ENCODE peak calls at places on chromosomes 6 and 20, in six cellular contexts. One of them, this sample, is unnamed.

GRCh38 chr20:2671977-2672376 is 8.0 kb upstream of the IDH3B start:
- DNase-seq in SK-N-SH: no peak
- DNase-seq in H1: no peak
- DNase-seq in GM12878: no peak
- DNase-seq in K562: no peak
- DNase-seq in HL-60: peak
- DNase-seq in this sample: no peak

GRCh38 chr20:404088-404487 is 4.0 kb upstream of the RBCK1 start:
- DNase-seq in SK-N-SH: no peak
- DNase-seq in H1: no peak
- DNase-seq in GM12878: no peak
- DNase-seq in K562: no peak
- DNase-seq in HL-60: no peak
- DNase-seq in this sample: no peak

GRCh38 chr20:16205505-16205904 is 367.7 kb downstream of the KIF16B start:
- DNase-seq in SK-N-SH: no peak
- DNase-seq in H1: no peak
- DNase-seq in GM12878: no peak
- DNase-seq in K562: no peak
- DNase-seq in HL-60: no peak
- DNase-seq in this sample: no peak

GRCh38 chr6:29685718-29686326 is 4.9 kb upstream of the ZFP57 start:
- DNase-seq in SK-N-SH: no peak
- DNase-seq in H1: no peak
- DNase-seq in GM12878: no peak
- DNase-seq in K562: no peak
- DNase-seq in HL-60: no peak
- DNase-seq in this sample: no peak

GRCh38 chr6:168968228-168968627 is 285.4 kb downstream of the THBS2 start:
- DNase-seq in SK-N-SH: no peak
- DNase-seq in H1: no peak
- DNase-seq in GM12878: no peak
- DNase-seq in K562: no peak
- DNase-seq in HL-60: peak
- DNase-seq in this sample: peak

GRCh38 chr6:111761783-111762312 is 111.4 kb downstream of the FYN start:
- DNase-seq in SK-N-SH: no peak
- DNase-seq in H1: no peak
- DNase-seq in GM12878: no peak
- DNase-seq in K562: no peak
- DNase-seq in HL-60: peak
- DNase-seq in this sample: no peak

GRCh38 chr6:138231399-138231886 is 13.2 kb upstream of the PBOV1 start:
- DNase-seq in SK-N-SH: no peak
- DNase-seq in H1: no peak
- DNase-seq in GM12878: no peak
- DNase-seq in K562: no peak
- DNase-seq in HL-60: no peak
- DNase-seq in this sample: peak

GRCh38 chr6:27565839-27566779 is 93.2 kb upstream of the ZNF184 start:
- DNase-seq in SK-N-SH: no peak
- DNase-seq in H1: no peak
- DNase-seq in GM12878: no peak
- DNase-seq in K562: no peak
- DNase-seq in HL-60: no peak
- DNase-seq in this sample: peak

GRCh38 chr6:170221753-170222400 is 69.0 kb downstream of the DLL1 start:
- DNase-seq in SK-N-SH: peak
- DNase-seq in H1: no peak
- DNase-seq in GM12878: no peak
- DNase-seq in K562: no peak
- DNase-seq in HL-60: no peak
- DNase-seq in this sample: no peak

GRCh38 chr20:19901226-19901625 is 115.9 kb upstream of the NAA20 start:
- DNase-seq in SK-N-SH: no peak
- DNase-seq in H1: no peak
- DNase-seq in GM12878: no peak
- DNase-seq in K562: no peak
- DNase-seq in HL-60: no peak
- DNase-seq in this sample: no peak

GRCh38 chr6:164315376-164315775 is 900.9 kb downstream of the QKI start:
- DNase-seq in SK-N-SH: no peak
- DNase-seq in H1: no peak
- DNase-seq in GM12878: no peak
- DNase-seq in K562: no peak
- DNase-seq in HL-60: no peak
- DNase-seq in this sample: no peak

GRCh38 chr6:8195040-8195713 is 92.8 kb upstream of the EEF1E1 start:
- DNase-seq in SK-N-SH: peak
- DNase-seq in H1: no peak
- DNase-seq in GM12878: no peak
- DNase-seq in K562: no peak
- DNase-seq in HL-60: no peak
- DNase-seq in this sample: peak

GRCh38 chr6:56652994-56653393 is 10.3 kb upstream of the DST start:
- DNase-seq in SK-N-SH: no peak
- DNase-seq in H1: no peak
- DNase-seq in GM12878: no peak
- DNase-seq in K562: no peak
- DNase-seq in HL-60: no peak
- DNase-seq in this sample: peak

GRCh38 chr6:110612298-110612697 is 135.9 kb upstream of the SLC22A16 start:
- DNase-seq in SK-N-SH: no peak
- DNase-seq in H1: no peak
- DNase-seq in GM12878: no peak
- DNase-seq in K562: no peak
- DNase-seq in HL-60: no peak
- DNase-seq in this sample: no peak

GRCh38 chr6:55176958-55177357 is 2.6 kb downstream of the HCRTR2 start:
- DNase-seq in SK-N-SH: no peak
- DNase-seq in H1: no peak
- DNase-seq in GM12878: no peak
- DNase-seq in K562: no peak
- DNase-seq in HL-60: no peak
- DNase-seq in this sample: no peak

GRCh38 chr20:6698723-6699122 is 68.8 kb upstream of the BMP2 start:
- DNase-seq in SK-N-SH: no peak
- DNase-seq in H1: no peak
- DNase-seq in GM12878: no peak
- DNase-seq in K562: no peak
- DNase-seq in HL-60: no peak
- DNase-seq in this sample: no peak

GRCh38 chr6:159761135-159761872 is 541 bp upstream of the ACAT2 start:
- DNase-seq in SK-N-SH: peak
- DNase-seq in H1: no peak
- DNase-seq in GM12878: no peak
- DNase-seq in K562: peak
- DNase-seq in HL-60: peak
- DNase-seq in this sample: peak

GRCh38 chr20:38196592-38196991 is 31.5 kb upstream of the TGM2 start:
- DNase-seq in SK-N-SH: no peak
- DNase-seq in H1: no peak
- DNase-seq in GM12878: no peak
- DNase-seq in K562: peak
- DNase-seq in HL-60: peak
- DNase-seq in this sample: no peak

GRCh38 chr6:154614641-154615040 is 104.2 kb upstream of the CNKSR3 start:
- DNase-seq in SK-N-SH: no peak
- DNase-seq in H1: no peak
- DNase-seq in GM12878: no peak
- DNase-seq in K562: no peak
- DNase-seq in HL-60: no peak
- DNase-seq in this sample: no peak

GRCh38 chr6:108904731-108905130 is 56.5 kb downstream of the ARMC2 start:
- DNase-seq in SK-N-SH: no peak
- DNase-seq in H1: no peak
- DNase-seq in GM12878: peak
- DNase-seq in K562: no peak
- DNase-seq in HL-60: no peak
- DNase-seq in this sample: peak

GRCh38 chr6:110949679-110950285 is 8.7 kb upstream of the GTF3C6 start:
- DNase-seq in SK-N-SH: peak
- DNase-seq in H1: no peak
- DNase-seq in GM12878: no peak
- DNase-seq in K562: no peak
- DNase-seq in HL-60: no peak
- DNase-seq in this sample: no peak

GRCh38 chr6:20688710-20689500 is 154.6 kb downstream of the CDKAL1 start:
- DNase-seq in SK-N-SH: no peak
- DNase-seq in H1: no peak
- DNase-seq in GM12878: peak
- DNase-seq in K562: no peak
- DNase-seq in HL-60: no peak
- DNase-seq in this sample: no peak

GRCh38 chr6:68468244-68468884 is 166.7 kb upstream of the ADGRB3 start:
- DNase-seq in SK-N-SH: no peak
- DNase-seq in H1: peak
- DNase-seq in GM12878: no peak
- DNase-seq in K562: peak
- DNase-seq in HL-60: no peak
- DNase-seq in this sample: no peak

GRCh38 chr20:9609892-9610502 is 95.6 kb downstream of the LAMP5 start:
- DNase-seq in SK-N-SH: peak
- DNase-seq in H1: peak
- DNase-seq in GM12878: peak
- DNase-seq in K562: peak
- DNase-seq in HL-60: peak
- DNase-seq in this sample: peak
- TF ChIP-seq GABPA in SK-N-SH: no peak
- TF ChIP-seq GABPA in H1: no peak
- TF ChIP-seq GABPA in GM12878: no peak
- TF ChIP-seq GABPA in K562: no peak
- TF ChIP-seq GABPA in HL-60: no peak
- TF ChIP-seq GABPA in this sample: no peak

GRCh38 chr6:105151644-105152043 is 28.2 kb downstream of the POPDC3 start:
- DNase-seq in SK-N-SH: no peak
- DNase-seq in H1: no peak
- DNase-seq in GM12878: peak
- DNase-seq in K562: no peak
- DNase-seq in HL-60: no peak
- DNase-seq in this sample: no peak
- TF ChIP-seq GABPA in SK-N-SH: no peak
- TF ChIP-seq GABPA in H1: no peak
- TF ChIP-seq GABPA in GM12878: no peak
- TF ChIP-seq GABPA in K562: no peak
- TF ChIP-seq GABPA in HL-60: no peak
- TF ChIP-seq GABPA in this sample: no peak

DNA sequence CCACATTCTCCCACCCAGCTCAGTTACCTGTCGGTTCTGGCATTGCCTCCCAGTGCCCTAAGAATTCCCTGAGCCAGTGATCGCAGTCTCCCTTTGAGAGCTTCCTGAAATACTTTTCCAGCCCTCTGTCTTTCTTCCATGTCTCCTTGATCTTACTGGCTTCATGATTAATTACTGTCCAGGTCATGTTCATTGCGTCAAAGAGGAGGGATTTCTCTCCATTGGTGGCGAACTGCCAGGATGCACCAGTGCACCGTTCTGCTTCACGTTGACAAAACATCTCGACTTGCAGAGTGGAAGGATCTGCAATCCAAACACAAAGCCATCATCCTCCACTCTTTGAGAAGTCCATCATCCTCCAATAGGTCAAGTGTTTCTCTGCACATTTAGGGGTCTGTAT is 8.6 kb downstream of the RAET1E start:
- DNase-seq in SK-N-SH: no peak
- DNase-seq in H1: no peak
- DNase-seq in GM12878: no peak
- DNase-seq in K562: no peak
- DNase-seq in HL-60: no peak
- DNase-seq in this sample: no peak
- TF ChIP-seq GABPA in SK-N-SH: no peak
- TF ChIP-seq GABPA in H1: no peak
- TF ChIP-seq GABPA in GM12878: no peak
- TF ChIP-seq GABPA in K562: no peak
- TF ChIP-seq GABPA in HL-60: no peak
- TF ChIP-seq GABPA in this sample: no peak

GRCh38 chr6:101080597-101080996 is 199.5 kb upstream of the ASCC3 start:
- DNase-seq in SK-N-SH: no peak
- DNase-seq in H1: no peak
- DNase-seq in GM12878: no peak
- DNase-seq in K562: no peak
- DNase-seq in HL-60: no peak
- DNase-seq in this sample: no peak

GRCh38 chr6:101086473-101086872 is 205.3 kb upstream of the ASCC3 start:
- DNase-seq in SK-N-SH: no peak
- DNase-seq in H1: no peak
- DNase-seq in GM12878: no peak
- DNase-seq in K562: no peak
- DNase-seq in HL-60: no peak
- DNase-seq in this sample: no peak

GRCh38 chr6:101085327-101085726 is 204.2 kb upstream of the ASCC3 start:
- DNase-seq in SK-N-SH: no peak
- DNase-seq in H1: no peak
- DNase-seq in GM12878: no peak
- DNase-seq in K562: no peak
- DNase-seq in HL-60: no peak
- DNase-seq in this sample: no peak

GRCh38 chr6:101079696-101080270 is 198.7 kb upstream of the ASCC3 start:
- DNase-seq in SK-N-SH: no peak
- DNase-seq in H1: no peak
- DNase-seq in GM12878: no peak
- DNase-seq in K562: no peak
- DNase-seq in HL-60: no peak
- DNase-seq in this sample: no peak

GRCh38 chr6:101083533-101084172 is 202.5 kb upstream of the ASCC3 start:
- DNase-seq in SK-N-SH: no peak
- DNase-seq in H1: no peak
- DNase-seq in GM12878: no peak
- DNase-seq in K562: no peak
- DNase-seq in HL-60: no peak
- DNase-seq in this sample: peak
- TF ChIP-seq GABPA in SK-N-SH: no peak
- TF ChIP-seq GABPA in H1: no peak
- TF ChIP-seq GABPA in GM12878: no peak
- TF ChIP-seq GABPA in K562: no peak
- TF ChIP-seq GABPA in HL-60: no peak
- TF ChIP-seq GABPA in this sample: no peak

GRCh38 chr20:35991142-35991771 is 22.9 kb downstream of the CNBD2 start:
- DNase-seq in SK-N-SH: peak
- DNase-seq in H1: no peak
- DNase-seq in GM12878: no peak
- DNase-seq in K562: peak
- DNase-seq in HL-60: peak
- DNase-seq in this sample: peak
- TF ChIP-seq GABPA in SK-N-SH: no peak
- TF ChIP-seq GABPA in H1: no peak
- TF ChIP-seq GABPA in GM12878: no peak
- TF ChIP-seq GABPA in K562: no peak
- TF ChIP-seq GABPA in HL-60: no peak
- TF ChIP-seq GABPA in this sample: no peak